ENCODE peak calls at places on chromosomes 12 and 14, in ten cellular contexts. M, S, L, F, U, T, E, Q, C and Z are unnamed samples.

GRCh38 chr14:24067133-24068082 is 4.0 kb upstream of the CPNE6 start:
- DNase-seq in M (no peak), S (no peak), L (no peak), F (no peak), U (no peak), T (no peak), E (no peak), Q (peak; percentile 23), C (no peak), Z (no peak)

GRCh38 chr14:25049559-25050493 is at the start of gene STXBP6:
- DNase-seq in M (peak; percentile 92), S (peak; percentile 85), L (peak; percentile 12), F (peak; percentile 56), U (peak; percentile 68), T (peak; percentile 53), E (peak; percentile 11), Q (peak; percentile 81), C (peak; percentile 39), Z (peak; percentile 85)

GRCh38 chr14:51674294-51675002 is 22.7 kb downstream of the FRMD6 start:
- DNase-seq in M (no peak), S (no peak), L (no peak), F (peak; percentile 90), U (no peak), T (no peak), E (no peak), Q (no peak), C (no peak), Z (no peak)

GRCh38 chr12:119594399-119594730 is 791 bp downstream of the TMEM233 start:
- DNase-seq in M (peak; percentile 42), S (peak; percentile 3), L (no peak), F (no peak), U (no peak), T (no peak), E (no peak), Q (no peak), C (no peak), Z (no peak)

GRCh38 chr12:124332068-124332672 is 37.3 kb downstream of the RFLNA start:
- DNase-seq in M (no peak), S (peak; percentile 17), L (no peak), F (no peak), U (no peak), T (no peak), E (peak; percentile 50), Q (no peak), C (no peak), Z (no peak)

GRCh38 chr12:115443351-115443938 is 759.5 kb upstream of the TBX3 start:
- DNase-seq in M (no peak), S (no peak), L (no peak), F (no peak), U (no peak), T (no peak), E (no peak), Q (no peak), C (no peak), Z (no peak)

GRCh38 chr14:67602995-67603545 is 3.0 kb upstream of the PIGH start:
- DNase-seq in M (no peak), S (no peak), L (no peak), F (peak; percentile 57), U (no peak), T (no peak), E (no peak), Q (no peak), C (no peak), Z (no peak)

GRCh38 chr12:69028941-69029729 is 96.2 kb upstream of the CPM start:
- DNase-seq in M (no peak), S (no peak), L (no peak), F (no peak), U (no peak), T (no peak), E (no peak), Q (no peak), C (no peak), Z (no peak)

GRCh38 chr12:49223122-49223521 is 34.2 kb upstream of the TUBA1A start:
- DNase-seq in M (no peak), S (no peak), L (no peak), F (no peak), U (no peak), T (no peak), E (no peak), Q (no peak), C (no peak), Z (no peak)

GRCh38 chr14:74492413-74493342 is at the start of gene NPC2:
- DNase-seq in M (no peak), S (no peak), L (no peak), F (peak; percentile 43), U (no peak), T (no peak), E (no peak), Q (no peak), C (no peak), Z (no peak)

GRCh38 chr14:74495356-74495755 is 1.8 kb downstream of the ISCA2 start:
- DNase-seq in M (no peak), S (no peak), L (no peak), F (no peak), U (no peak), T (no peak), E (no peak), Q (no peak), C (no peak), Z (no peak)

GRCh38 chr14:74488788-74489397 is 4.2 kb downstream of the NPC2 start:
- DNase-seq in M (no peak), S (no peak), L (no peak), F (peak; percentile 70), U (no peak), T (no peak), E (no peak), Q (no peak), C (no peak), Z (no peak)

GRCh38 chr14:74493343-74494261 is at the start of gene ISCA2:
- DNase-seq in M (peak; percentile 100), S (peak; percentile 99), L (peak; percentile 87), F (peak; percentile 99), U (peak; percentile 100), T (peak; percentile 99), E (peak; percentile 98), Q (peak; percentile 100), C (peak; percentile 100), Z (peak; percentile 99)

GRCh38 chr14:74491952-74492351 is 1.2 kb downstream of the NPC2 start:
- DNase-seq in M (peak; percentile 50), S (peak; percentile 39), L (no peak), F (peak; percentile 66), U (no peak), T (no peak), E (peak; percentile 50), Q (no peak), C (no peak), Z (no peak)
- TF ChIP-seq CTCF in M (peak; percentile 45), S (peak; percentile 27), L (no peak), F (peak; percentile 38), U (peak; percentile 36), T (peak; percentile 28), E (peak; percentile 46), Q (peak; percentile 20), C (no peak), Z (no peak)

GRCh38 chr12:46380397-46380796 is 7.8 kb upstream of the SLC38A2 start:
- DNase-seq in M (no peak), S (no peak), L (no peak), F (no peak), U (no peak), T (no peak), E (no peak), Q (no peak), C (no peak), Z (no peak)

GRCh38 chr12:46378530-46378929 is 6.0 kb upstream of the SLC38A2 start:
- DNase-seq in M (no peak), S (no peak), L (no peak), F (no peak), U (no peak), T (no peak), E (no peak), Q (no peak), C (no peak), Z (no peak)

GRCh38 chr12:46376579-46376978 is 4.0 kb upstream of the SLC38A2 start:
- DNase-seq in M (no peak), S (no peak), L (no peak), F (no peak), U (no peak), T (no peak), E (no peak), Q (no peak), C (no peak), Z (no peak)

GRCh38 chr12:46379352-46379751 is 6.8 kb upstream of the SLC38A2 start:
- DNase-seq in M (no peak), S (no peak), L (no peak), F (peak; percentile 12), U (no peak), T (no peak), E (no peak), Q (no peak), C (no peak), Z (no peak)

GRCh38 chr12:46377678-46378077 is 5.1 kb upstream of the SLC38A2 start:
- DNase-seq in M (no peak), S (no peak), L (no peak), F (peak; percentile 15), U (no peak), T (no peak), E (no peak), Q (no peak), C (no peak), Z (no peak)
- TF ChIP-seq CTCF in M (no peak), S (no peak), L (no peak), F (no peak), U (no peak), T (no peak), E (no peak), Q (no peak), C (no peak), Z (no peak)

GRCh38 chr14:90184571-90185266 is 71.6 kb upstream of the PSMC1 start:
- DNase-seq in M (peak; percentile 37), S (no peak), L (no peak), F (no peak), U (no peak), T (no peak), E (no peak), Q (no peak), C (no peak), Z (no peak)
- TF ChIP-seq CTCF in M (peak; percentile 8), S (no peak), L (no peak), F (no peak), U (no peak), T (no peak), E (no peak), Q (no peak), C (no peak), Z (no peak)

GRCh38 chr14:68775614-68776126 is 17.2 kb downstream of the ZFP36L1 start:
- DNase-seq in M (no peak), S (no peak), L (no peak), F (no peak), U (no peak), T (no peak), E (no peak), Q (no peak), C (peak; percentile 14), Z (no peak)
- TF ChIP-seq CTCF in M (peak; percentile 33), S (peak; percentile 4), L (no peak), F (peak; percentile 1), U (no peak), T (no peak), E (no peak), Q (no peak), C (no peak), Z (peak; percentile 42)